ENCODE peak calls at places on chromosomes 4 and X, in five cellular contexts. B is right atrium auricular region, L is A549, C is astrocyte of the spinal cord, J is body of pancreas. F is an unnamed sample.
A peak's percentile ranks its signal among the peaks of the same experiment; 100 is the strongest.

GRCh38 chrX:77595848-77596247 is 148.7 kb downstream of the FGF16 start:
- DNase-seq in B (no peak), L (no peak), C (no peak), J (no peak), F (no peak)

GRCh38 chr4:178293601-178294000 is 851.4 kb upstream of the AGA start:
- DNase-seq in B (no peak), L (no peak), C (no peak), J (no peak), F (no peak)

GRCh38 chr4:146477054-146477453 is 44.7 kb downstream of the SLC10A7 start:
- DNase-seq in B (no peak), L (no peak), C (peak; percentile 16), J (no peak), F (no peak)

GRCh38 chrX:17861496-17862011 is 456 bp upstream of the RAI2 start:
- DNase-seq in B (no peak), L (no peak), C (no peak), J (no peak), F (no peak)

GRCh38 chrX:108224727-108225455 is 133.3 kb downstream of the ATG4A start:
- DNase-seq in B (no peak), L (peak; percentile 38), C (peak; percentile 46), J (no peak), F (peak; percentile 9)

GRCh38 chr4:16450031-16450430 is 223.8 kb upstream of the TAPT1 start:
- DNase-seq in B (no peak), L (no peak), C (no peak), J (no peak), F (no peak)

GRCh38 chr4:24690436-24690835 is 104.9 kb upstream of the SOD3 start:
- DNase-seq in B (no peak), L (no peak), C (no peak), J (no peak), F (no peak)

GRCh38 chr4:81807927-81808672 is 336.4 kb upstream of the RASGEF1B start:
- DNase-seq in B (no peak), L (no peak), C (no peak), J (peak; percentile 16), F (no peak)

GRCh38 chr4:16757080-16757521 is 141.3 kb downstream of the LDB2 start:
- DNase-seq in B (no peak), L (no peak), C (no peak), J (no peak), F (no peak)

GRCh38 chr4:80094191-80094590 is 21.2 kb upstream of the ANTXR2 start:
- DNase-seq in B (no peak), L (no peak), C (no peak), J (no peak), F (no peak)

GRCh38 chr4:81652069-81652478 is 180.4 kb upstream of the RASGEF1B start:
- DNase-seq in B (no peak), L (no peak), C (no peak), J (no peak), F (no peak)

GRCh38 chrX:51332188-51332942 is at the start of gene NUDT10:
- DNase-seq in B (no peak), L (peak; percentile 12), C (peak; percentile 53), J (peak; percentile 21), F (no peak)

GRCh38 chrX:134452591-134452990 is 7.4 kb upstream of the HPRT1 start:
- DNase-seq in B (no peak), L (no peak), C (no peak), J (no peak), F (no peak)

GRCh38 chr4:80097395-80098177 is 24.6 kb upstream of the ANTXR2 start:
- DNase-seq in B (peak; percentile 65), L (no peak), C (peak; percentile 77), J (no peak), F (no peak)

GRCh38 chr4:113293043-113293560 is 243.6 kb downstream of the ANK2 start:
- DNase-seq in B (no peak), L (no peak), C (peak; percentile 78), J (no peak), F (no peak)

GRCh38 chrX:101462892-101463291 is 22.4 kb upstream of the ARMCX4 start:
- DNase-seq in B (no peak), L (peak; percentile 21), C (peak; percentile 22), J (no peak), F (peak; percentile 23)

GRCh38 chrX:47206316-47206715 is 12.2 kb upstream of the CDK16 start:
- DNase-seq in B (no peak), L (no peak), C (peak; percentile 15), J (no peak), F (no peak)

GRCh38 chrX:15675490-15675921 is 10.9 kb upstream of the CLTRN start:
- DNase-seq in B (peak; percentile 90), L (peak; percentile 86), C (no peak), J (peak; percentile 90), F (peak; percentile 85)

GRCh38 chr4:135408109-135408508 is 1206.5 kb upstream of the PABPC4L start:
- DNase-seq in B (no peak), L (no peak), C (no peak), J (no peak), F (no peak)

GRCh38 chr4:32087211-32087610 is 1367.0 kb downstream of the PCDH7 start:
- DNase-seq in B (no peak), L (no peak), C (no peak), J (no peak), F (no peak)

GRCh38 chr4:21195682-21196081 is 495.4 kb downstream of the PACRGL start:
- DNase-seq in B (no peak), L (no peak), C (no peak), J (no peak), F (no peak)

GRCh38 chr4:89171176-89171575 is 59.8 kb downstream of the TIGD2 start:
- DNase-seq in B (no peak), L (no peak), C (no peak), J (no peak), F (no peak)

GRCh38 chr4:7960790-7961655 is 21.4 kb upstream of the AFAP1 start:
- DNase-seq in B (no peak), L (peak; percentile 80), C (peak; percentile 99), J (peak; percentile 52), F (peak; percentile 34)

GRCh38 chrX:10233173-10233572 is 76.4 kb downstream of the CLCN4 start:
- DNase-seq in B (no peak), L (peak; percentile 11), C (peak; percentile 1), J (no peak), F (no peak)

GRCh38 chr4:186807809-186808634 is 84.4 kb upstream of the FAT1 start:
- DNase-seq in B (no peak), L (no peak), C (peak; percentile 47), J (no peak), F (no peak)

GRCh38 chr4:169243808-169244207 is 26.9 kb downstream of the SH3RF1 start:
- DNase-seq in B (no peak), L (peak; percentile 32), C (peak; percentile 93), J (no peak), F (no peak)

GRCh38 chr4:20840648-20841190 is 140.5 kb downstream of the PACRGL start:
- DNase-seq in B (no peak), L (no peak), C (no peak), J (no peak), F (no peak)

GRCh38 chrX:54043084-54043483 is 1.2 kb downstream of the PHF8 start:
- DNase-seq in B (no peak), L (no peak), C (no peak), J (no peak), F (no peak)

DNA sequence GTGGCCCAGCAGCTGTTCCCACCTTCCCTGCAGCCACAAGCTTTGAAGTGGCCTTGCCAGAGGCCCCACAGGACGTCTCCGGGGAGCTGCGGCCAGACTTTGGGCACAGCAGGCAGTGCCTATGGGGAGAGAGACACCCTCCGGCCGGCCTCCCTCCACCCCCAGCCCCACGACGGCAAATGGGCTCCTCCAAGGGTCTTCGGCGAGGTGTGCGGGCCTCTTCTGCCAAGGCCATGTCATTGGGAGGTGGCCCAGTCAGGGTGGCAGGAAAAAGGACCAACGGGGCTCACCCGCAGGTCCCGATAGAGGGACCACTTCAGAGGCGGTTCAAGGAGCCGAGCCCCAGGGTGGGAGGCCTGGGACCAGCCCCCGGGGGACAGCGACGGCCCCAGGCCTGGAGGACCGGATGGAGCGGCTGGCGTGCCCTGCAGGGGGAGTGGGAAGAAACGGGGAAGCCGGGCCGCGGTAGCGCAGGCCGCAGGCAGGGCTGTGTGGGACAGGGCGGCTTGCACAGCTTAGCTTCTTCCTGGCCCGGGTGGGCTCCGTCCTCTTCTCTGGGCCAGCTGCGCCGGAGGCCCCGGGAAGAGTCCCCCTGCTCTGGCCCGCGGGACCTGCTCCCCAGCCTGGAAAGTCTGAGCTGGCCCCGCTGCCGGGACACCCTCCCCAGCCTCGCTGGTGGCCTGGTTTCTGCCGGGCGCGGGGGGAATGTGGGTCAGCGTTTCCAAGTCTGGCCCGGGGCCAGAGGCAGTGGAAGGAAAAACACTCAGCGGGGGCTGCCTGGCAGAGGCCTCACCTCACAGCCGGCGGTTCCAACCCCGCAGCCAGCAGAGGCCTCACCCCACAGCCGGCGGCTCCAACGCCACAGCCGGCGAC is 21.9 kb upstream of the SPON2 start:
- DNase-seq in B (peak; percentile 77), L (no peak), C (peak; percentile 53), J (peak; percentile 55), F (no peak)
- TF ChIP-seq CTCF in B (no peak), L (no peak), C (no peak), J (no peak), F (no peak)

GRCh38 chrX:148535639-148536038 is 35.2 kb downstream of the AFF2 start:
- DNase-seq in B (no peak), L (no peak), C (no peak), J (no peak), F (no peak)

GRCh38 chrX:148530464-148531077 is 30.2 kb downstream of the AFF2 start:
- DNase-seq in B (no peak), L (peak; percentile 29), C (peak; percentile 39), J (peak; percentile 19), F (peak; percentile 8)
- TF ChIP-seq CTCF in B (peak; percentile 69), L (no peak), C (peak; percentile 71), J (peak; percentile 44), F (peak; percentile 33)

DNA sequence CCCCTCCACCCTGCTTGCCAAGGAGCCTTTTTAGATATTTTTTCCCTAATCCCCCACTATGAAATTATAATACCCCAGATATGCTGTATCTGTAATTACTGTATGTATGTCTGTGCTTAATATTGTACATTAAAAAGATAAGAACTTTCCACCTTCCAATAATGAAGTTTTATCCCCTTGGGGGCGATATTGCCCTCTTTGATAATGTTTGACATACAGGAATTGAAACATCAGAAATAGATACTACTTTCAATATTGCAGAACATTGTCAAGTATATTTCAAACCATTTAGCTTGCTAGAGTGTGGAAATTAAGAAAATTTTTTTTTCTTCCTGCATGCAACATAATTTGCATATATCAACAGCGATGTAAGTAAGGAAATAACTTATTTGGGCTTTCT is 58.9 kb downstream of the NAF1 start:
- DNase-seq in B (no peak), L (peak; percentile 2), C (peak; percentile 41), J (no peak), F (peak; percentile 6)
- TF ChIP-seq CTCF in B (no peak), L (peak; percentile 14), C (peak; percentile 27), J (peak; percentile 17), F (no peak)

DNA sequence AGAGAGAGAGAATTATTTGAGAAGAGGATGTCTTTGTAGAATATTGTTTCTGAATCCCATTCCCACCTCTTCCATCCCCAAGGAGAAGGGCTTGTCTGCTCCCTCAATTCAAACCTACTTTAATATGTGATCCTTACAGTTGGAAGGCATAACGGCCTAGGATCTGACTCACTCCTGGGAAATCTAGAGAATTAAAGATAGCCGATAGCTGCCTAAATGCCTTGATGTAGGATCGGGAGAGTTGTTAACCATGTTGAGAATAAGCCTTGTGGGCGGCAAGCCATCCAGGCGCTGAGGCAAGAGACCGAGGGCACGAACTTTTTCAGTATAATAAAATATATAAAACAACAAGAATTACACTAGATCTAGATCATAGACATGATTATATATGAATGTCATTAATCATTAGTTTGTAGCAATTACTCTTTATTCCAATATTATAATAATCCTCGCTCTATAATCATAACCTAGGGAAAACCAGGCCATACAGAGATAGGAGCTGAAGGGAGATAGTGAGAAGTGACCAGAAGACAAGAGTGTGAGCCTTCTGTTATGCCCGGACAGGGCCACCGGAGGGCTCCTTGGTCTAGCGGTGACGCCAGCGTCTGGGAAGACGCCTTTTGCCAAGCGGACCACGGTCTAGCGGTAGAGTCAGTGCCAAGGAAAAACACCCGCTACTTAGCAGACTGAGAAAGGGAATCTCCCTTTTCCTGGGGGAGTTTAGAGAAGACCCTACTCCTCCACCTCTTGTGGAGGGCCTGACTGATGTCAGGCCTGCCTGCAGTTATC is 13.5 kb downstream of the EMCN start:
- DNase-seq in B (no peak), L (no peak), C (peak; percentile 5), J (no peak), F (no peak)
- TF ChIP-seq CTCF in B (no peak), L (peak; percentile 15), C (no peak), J (no peak), F (no peak)

F was measured in Calu3.